ENCODE peak calls at places on chromosomes 16 and 17, in ten cellular contexts. M, X, K, A, W, N, Q, L, D and C are unnamed samples.

GRCh38 chr16:57720142-57720575 is 15.4 kb upstream of the KATNB1 start:
- DNase-seq in K (no peak), Q (peak), D (peak), W (no peak), L (peak), M (no peak), A (no peak), N (peak), X (no peak), C (peak)

GRCh38 chr16:57503366-57503765 is 17.1 kb upstream of the DOK4 start:
- DNase-seq in X (peak), Q (no peak), M (peak), A (no peak), D (no peak), L (no peak), W (no peak), N (peak), K (peak), C (no peak)

GRCh38 chr16:23518435-23518891 is 8.2 kb upstream of the GGA2 start:
- DNase-seq in K (no peak), N (no peak), M (no peak), L (no peak), A (no peak), W (no peak), D (no peak), Q (no peak), X (no peak), C (no peak)

GRCh38 chr17:2749784-2750181 is 331 bp upstream of the CCDC92B start:
- DNase-seq in Q (peak), L (peak), X (peak), K (peak), N (peak), M (peak), D (peak), A (no peak), W (peak), C (peak)

GRCh38 chr16:4313563-4314531 is 2.0 kb upstream of the GLIS2 start:
- DNase-seq in N (peak), M (peak), Q (no peak), D (no peak), A (no peak), X (no peak), K (no peak), L (peak), W (no peak), C (no peak)

GRCh38 chr16:29857133-29857760 is 5.8 kb downstream of the CDIPT start:
- DNase-seq in N (no peak), A (no peak), L (peak), Q (peak), W (no peak), M (no peak), X (no peak), D (no peak), K (no peak), C (peak)

GRCh38 chr17:61799812-61800484 is 63.4 kb downstream of the BRIP1 start:
- DNase-seq in N (no peak), L (no peak), K (no peak), Q (no peak), X (no peak), W (no peak), M (no peak), D (no peak), A (no peak), C (no peak)

GRCh38 chr17:2582493-2582892 is 11.0 kb upstream of the PAFAH1B1 start:
- DNase-seq in K (no peak), A (no peak), L (no peak), N (no peak), Q (no peak), X (no peak), D (no peak), M (no peak), W (no peak), C (no peak)

GRCh38 chr17:48545539-48545938 is 630 bp upstream of the HOXB2 start:
- DNase-seq in X (no peak), W (no peak), A (no peak), K (no peak), D (no peak), M (no peak), Q (no peak), L (no peak), N (no peak), C (no peak)

GRCh38 chr16:17211797-17212196 is 259.0 kb downstream of the XYLT1 start:
- DNase-seq in Q (no peak), X (no peak), L (no peak), K (no peak), A (no peak), W (no peak), M (no peak), N (no peak), D (no peak), C (no peak)

GRCh38 chr16:85391769-85392583 is 221.1 kb upstream of the GSE1 start:
- DNase-seq in X (no peak), N (peak), M (peak), K (peak), A (no peak), Q (no peak), L (no peak), D (no peak), W (peak), C (no peak)

GRCh38 chr16:23280483-23280967 is 21.6 kb upstream of the SCNN1B start:
- DNase-seq in N (no peak), L (no peak), W (no peak), Q (no peak), K (no peak), D (no peak), X (no peak), A (peak), M (no peak), C (no peak)

GRCh38 chr16:77596243-77596642 is 126.1 kb upstream of the NUDT7 start:
- DNase-seq in D (no peak), M (no peak), L (peak), N (no peak), Q (peak), W (no peak), X (no peak), K (no peak), A (no peak), C (peak)

GRCh38 chr16:11727945-11728543 is 14.6 kb downstream of the TXNDC11 start:
- DNase-seq in N (no peak), L (no peak), Q (no peak), W (no peak), X (no peak), K (no peak), D (no peak), M (no peak), A (no peak), C (no peak)

GRCh38 chr16:57082664-57083063 is 9.7 kb upstream of the CPNE2 start:
- DNase-seq in X (no peak), L (no peak), K (no peak), M (no peak), A (no peak), Q (no peak), N (no peak), D (no peak), W (no peak), C (no peak)

GRCh38 chr16:87412996-87413421 is 20.9 kb downstream of the MAP1LC3B start:
- DNase-seq in X (no peak), Q (no peak), N (peak), W (peak), L (no peak), D (no peak), M (no peak), K (no peak), A (no peak), C (no peak)

GRCh38 chr17:71496552-71496951 is 624.3 kb upstream of the SOX9 start:
- DNase-seq in K (no peak), A (no peak), D (no peak), Q (peak), L (peak), N (no peak), M (no peak), W (no peak), X (no peak), C (no peak)

GRCh38 chr16:11707679-11708197 is 34.9 kb downstream of the TXNDC11 start:
- DNase-seq in W (no peak), K (no peak), A (no peak), Q (no peak), L (no peak), N (no peak), X (no peak), D (no peak), M (no peak), C (no peak)

GRCh38 chr17:19311421-19312215 is 50.9 kb downstream of the B9D1 start:
- DNase-seq in Q (peak), D (no peak), L (no peak), W (no peak), M (no peak), X (no peak), K (no peak), N (no peak), A (no peak), C (no peak)

GRCh38 chr17:82791532-82791931 is 39.7 kb downstream of the TBCD start:
- DNase-seq in A (no peak), L (peak), Q (peak), D (peak), N (no peak), M (no peak), K (no peak), X (no peak), W (no peak), C (no peak)

GRCh38 chr17:48609754-48610281 is 999 bp downstream of the HOXB7 start:
- DNase-seq in L (no peak), X (no peak), N (no peak), W (no peak), D (no peak), K (no peak), M (no peak), A (no peak), Q (no peak), C (no peak)

GRCh38 chr17:73586921-73587680 is 57.1 kb downstream of the SDK2 start:
- DNase-seq in Q (no peak), N (peak), A (no peak), M (no peak), W (no peak), D (no peak), L (no peak), X (no peak), K (peak), C (no peak)

GRCh38 chr16:82695806-82696205 is 69.0 kb downstream of the CDH13 start:
- DNase-seq in K (no peak), L (peak), M (no peak), D (no peak), A (no peak), X (no peak), Q (no peak), N (no peak), W (no peak), C (no peak)

GRCh38 chr17:565506-565905 is 149.1 kb downstream of the VPS53 start:
- DNase-seq in X (no peak), W (no peak), D (no peak), M (no peak), L (no peak), N (no peak), A (no peak), Q (no peak), K (no peak), C (no peak)

GRCh38 chr16:21599158-21599993 is at the start of gene METTL9:
- DNase-seq in K (peak), D (peak), Q (peak), M (peak), N (peak), X (peak), L (peak), W (peak), A (peak), C (peak)
- TF ChIP-seq CTCF in K (peak), D (no peak), Q (no peak), M (no peak), N (no peak), X (no peak), L (no peak), W (no peak), A (no peak), C (no peak)

GRCh38 chr17:50908860-50909764 is 43.0 kb upstream of the TOB1 start:
- DNase-seq in A (no peak), L (no peak), K (peak), M (peak), X (no peak), D (no peak), Q (no peak), W (no peak), N (no peak), C (no peak)
- TF ChIP-seq CTCF in A (no peak), L (no peak), K (no peak), M (no peak), X (no peak), D (no peak), Q (no peak), W (no peak), N (no peak), C (no peak)

GRCh38 chr17:7745748-7746470 is 28.4 kb downstream of the DNAH2 start:
- DNase-seq in M (no peak), D (peak), L (peak), K (no peak), N (no peak), W (no peak), A (peak), X (no peak), Q (peak), C (peak)
- TF ChIP-seq CTCF in M (no peak), D (peak), L (peak), K (no peak), N (no peak), W (no peak), A (peak), X (no peak), Q (peak), C (peak)

GRCh38 chr16:55569025-55569424 is 2.5 kb downstream of the CAPNS2 start:
- DNase-seq in D (peak), Q (peak), A (no peak), N (no peak), X (no peak), K (no peak), M (no peak), L (peak), W (no peak), C (no peak)

GRCh38 chr16:55568151-55568693 is 1.7 kb downstream of the CAPNS2 start:
- DNase-seq in X (no peak), Q (no peak), D (no peak), A (peak), N (no peak), L (peak), K (no peak), W (no peak), M (no peak), C (no peak)

GRCh38 chr16:55570159-55570558 is 3.7 kb downstream of the CAPNS2 start:
- DNase-seq in D (no peak), X (no peak), L (no peak), N (no peak), Q (no peak), W (no peak), M (no peak), A (no peak), K (no peak), C (no peak)

GRCh38 chr16:55566432-55567175 is at the start of gene CAPNS2:
- DNase-seq in X (no peak), N (no peak), W (no peak), D (no peak), K (no peak), Q (no peak), L (no peak), A (no peak), M (no peak), C (no peak)

DNA sequence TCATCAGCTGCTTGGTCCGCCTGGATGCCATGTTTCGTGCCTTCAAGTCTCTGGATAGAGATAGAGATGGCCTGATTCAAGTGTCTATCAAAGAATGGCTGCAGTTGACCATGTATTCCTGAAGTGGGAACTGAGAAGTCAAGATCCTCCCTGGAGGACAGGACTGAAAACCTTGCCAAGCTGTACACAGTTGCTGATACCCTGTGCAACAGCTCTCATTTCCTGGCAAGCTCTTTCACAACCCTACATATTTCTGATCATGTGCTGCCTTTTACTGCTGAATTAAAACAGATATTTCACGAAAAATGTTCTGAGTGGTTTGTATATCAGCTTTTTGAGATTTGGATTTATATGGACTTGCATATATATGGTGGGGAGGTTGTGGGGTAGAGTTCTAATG is 898 bp downstream of the CAPNS2 start:
- DNase-seq in Q (peak), D (no peak), L (peak), W (no peak), A (no peak), M (no peak), N (no peak), X (no peak), K (no peak), C (no peak)
- TF ChIP-seq CTCF in Q (no peak), D (no peak), L (no peak), W (no peak), A (no peak), M (no peak), N (no peak), X (no peak), K (no peak), C (no peak)

DNA sequence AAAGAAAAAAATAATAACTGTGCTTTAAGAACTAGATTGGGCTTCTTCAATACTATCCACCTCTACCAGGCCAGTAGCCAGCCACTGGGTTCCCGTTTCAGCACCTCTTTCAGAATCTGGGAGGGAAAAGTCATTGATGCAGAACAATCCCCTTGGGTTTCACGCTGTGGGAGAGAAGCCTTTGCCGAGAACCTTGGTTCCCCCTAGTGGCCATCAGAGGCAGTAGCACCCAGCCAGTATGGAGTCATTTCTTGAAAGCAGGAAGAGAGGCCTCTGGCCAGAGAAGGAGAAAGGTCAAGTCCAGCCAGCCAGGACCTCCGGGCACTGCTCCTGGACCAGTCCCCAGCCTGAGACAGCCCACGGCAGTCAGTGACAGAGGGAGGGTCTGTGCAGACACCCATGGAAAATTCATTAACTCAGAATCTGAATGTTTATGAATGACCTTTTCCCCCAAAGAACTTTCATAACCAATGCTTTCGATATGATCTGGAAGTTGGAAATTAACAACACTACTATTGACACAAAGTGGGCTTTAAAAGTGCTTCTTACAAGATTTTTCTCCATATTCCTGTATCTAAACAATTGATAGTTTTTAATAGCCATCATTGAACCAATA is 51.2 kb upstream of the CDH5 start:
- DNase-seq in N (no peak), W (peak), M (peak), D (peak), X (peak), K (no peak), A (no peak), L (peak), Q (peak), C (peak)
- TF ChIP-seq CTCF in N (peak), W (peak), M (peak), D (peak), X (peak), K (peak), A (peak), L (peak), Q (peak), C (peak)

GRCh38 chr17:79702550-79703236 is 28.1 kb upstream of the ENPP7 start:
- DNase-seq in L (no peak), A (no peak), W (no peak), K (no peak), D (no peak), X (no peak), M (no peak), Q (no peak), N (no peak), C (no peak)

GRCh38 chr17:79698086-79698690 is 32.6 kb upstream of the ENPP7 start:
- DNase-seq in N (peak), K (no peak), M (no peak), A (no peak), L (no peak), Q (no peak), W (no peak), D (no peak), X (no peak), C (no peak)

GRCh38 chr17:79702071-79702470 is 28.7 kb upstream of the ENPP7 start:
- DNase-seq in A (no peak), D (no peak), X (no peak), M (no peak), L (no peak), Q (no peak), W (no peak), N (no peak), K (no peak), C (no peak)

GRCh38 chr17:79699386-79700036 is 31.2 kb upstream of the ENPP7 start:
- DNase-seq in A (no peak), X (no peak), W (no peak), M (no peak), Q (no peak), L (no peak), N (no peak), K (no peak), D (no peak), C (no peak)

GRCh38 chr17:79700574-79700973 is 30.2 kb upstream of the ENPP7 start:
- DNase-seq in K (no peak), N (no peak), D (no peak), W (no peak), L (no peak), A (no peak), M (no peak), Q (no peak), X (no peak), C (no peak)
- TF ChIP-seq CTCF in K (no peak), N (no peak), D (no peak), W (no peak), L (no peak), A (no peak), M (no peak), Q (no peak), X (no peak), C (no peak)

GRCh38 chr16:2449118-2449517 is 10.8 kb upstream of the TEDC2 start:
- DNase-seq in A (no peak), N (peak), M (no peak), Q (no peak), K (no peak), L (no peak), X (no peak), W (no peak), D (no peak), C (no peak)

GRCh38 chr16:2450535-2450934 is 9.4 kb upstream of the TEDC2 start:
- DNase-seq in N (peak), D (no peak), A (no peak), K (no peak), M (no peak), X (no peak), Q (no peak), W (no peak), L (no peak), C (no peak)

GRCh38 chr16:2452650-2453049 is 7.3 kb upstream of the TEDC2 start:
- DNase-seq in K (no peak), A (no peak), Q (no peak), W (no peak), X (no peak), D (no peak), M (no peak), N (no peak), L (no peak), C (no peak)

GRCh38 chr16:2450975-2451381 is 8.9 kb upstream of the TEDC2 start:
- DNase-seq in Q (no peak), L (no peak), M (no peak), N (peak), A (no peak), K (no peak), D (no peak), X (no peak), W (no peak), C (no peak)

DNA sequence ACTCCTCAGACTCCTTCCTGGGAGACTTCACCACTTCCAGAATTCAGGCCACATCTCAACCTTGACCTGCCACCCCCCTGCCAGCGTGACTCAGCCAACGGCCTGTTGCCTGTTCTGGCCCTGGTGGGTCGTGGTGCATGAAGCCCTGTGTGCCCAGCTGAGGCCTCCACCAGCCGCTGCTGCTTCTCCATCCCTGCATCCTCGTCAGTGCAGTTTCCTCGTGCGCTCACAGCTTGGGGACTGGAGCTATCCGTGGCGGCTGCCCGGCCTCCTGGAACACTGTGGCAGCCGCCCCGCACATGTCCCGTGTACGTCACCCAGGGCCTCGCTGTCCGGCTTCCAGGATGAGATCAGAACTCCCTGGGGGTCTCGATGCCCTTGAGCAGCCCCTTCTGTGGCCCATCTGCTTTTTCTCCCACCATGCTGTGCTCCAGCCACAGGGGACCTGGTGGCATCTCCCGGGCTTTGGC is 8.0 kb upstream of the TEDC2 start:
- DNase-seq in A (no peak), N (peak), K (no peak), Q (no peak), W (no peak), X (no peak), M (no peak), D (no peak), L (no peak), C (no peak)
- TF ChIP-seq CTCF in A (no peak), N (no peak), K (no peak), Q (no peak), W (no peak), X (no peak), M (no peak), D (no peak), L (no peak), C (no peak)